ENCODE peak calls at places on chromosomes 6 and 20, in four cellular contexts. E, L, T and G are unnamed samples.

GRCh38 chr6:21800948-21801438 is 207.4 kb downstream of the SOX4 start:
- DNase-seq in E (no peak), L (no peak), T (no peak), G (peak; percentile 43)

GRCh38 chr6:166221040-166221439 is 53.4 kb upstream of the TBXT start:
- DNase-seq in E (no peak), L (no peak), T (no peak), G (no peak)

GRCh38 chr6:13700232-13700631 is 11.4 kb downstream of the RANBP9 start:
- DNase-seq in E (no peak), L (no peak), T (no peak), G (no peak)

GRCh38 chr6:112021911-112022310 is 32.0 kb upstream of the CCN6 start:
- DNase-seq in E (no peak), L (no peak), T (no peak), G (no peak)

GRCh38 chr6:143581835-143582480 is 70.4 kb upstream of the FUCA2 start:
- DNase-seq in E (no peak), L (no peak), T (no peak), G (no peak)

GRCh38 chr6:7164536-7165001 is 56.8 kb downstream of the RREB1 start:
- DNase-seq in E (no peak), L (no peak), T (no peak), G (no peak)

GRCh38 chr20:47379433-47380150 is 23.1 kb upstream of the ZMYND8 start:
- DNase-seq in E (no peak), L (no peak), T (no peak), G (no peak)

GRCh38 chr20:50196896-50197295 is 6.3 kb downstream of the CEBPB start:
- DNase-seq in E (no peak), L (no peak), T (no peak), G (no peak)

GRCh38 chr6:156771047-156771446 is 6.1 kb upstream of the ARID1B start:
- DNase-seq in E (no peak), L (no peak), T (no peak), G (no peak)

GRCh38 chr20:22106308-22106938 is 401.0 kb downstream of the PAX1 start:
- DNase-seq in E (no peak), L (peak; percentile 50), T (no peak), G (no peak)

GRCh38 chr20:22924036-22924737 is 110.9 kb upstream of the SSTR4 start:
- DNase-seq in E (no peak), L (no peak), T (no peak), G (no peak)

GRCh38 chr6:141610741-141611140 is 522.0 kb upstream of the GJE1 start:
- DNase-seq in E (no peak), L (peak; percentile 13), T (no peak), G (no peak)

GRCh38 chr6:93677297-93677965 is 258.1 kb upstream of the EPHA7 start:
- DNase-seq in E (no peak), L (no peak), T (no peak), G (no peak)

GRCh38 chr20:2742934-2743559 is 50.5 kb downstream of the EBF4 start:
- DNase-seq in E (no peak), L (peak; percentile 89), T (no peak), G (peak; percentile 81)

GRCh38 chr20:24450646-24451376 is 18.6 kb upstream of the SYNDIG1 start:
- DNase-seq in E (no peak), L (no peak), T (no peak), G (no peak)

GRCh38 chr20:43820742-43821330 is 93.8 kb upstream of the TOX2 start:
- DNase-seq in E (no peak), L (no peak), T (no peak), G (no peak)

GRCh38 chr20:54772931-54773642 is 297.7 kb downstream of the DOK5 start:
- DNase-seq in E (no peak), L (no peak), T (no peak), G (no peak)

GRCh38 chr6:69064226-69064625 is 429.1 kb downstream of the ADGRB3 start:
- DNase-seq in E (no peak), L (no peak), T (no peak), G (no peak)

GRCh38 chr6:11804706-11805105 is 26.1 kb upstream of the ADTRP start:
- DNase-seq in E (no peak), L (no peak), T (no peak), G (no peak)

GRCh38 chr6:14512246-14512645 is 394.7 kb downstream of the CD83 start:
- DNase-seq in E (no peak), L (no peak), T (no peak), G (no peak)

GRCh38 chr20:3781153-3781910 is at the start of gene SPEF1:
- DNase-seq in E (peak; percentile 86), L (peak; percentile 97), T (no peak), G (peak; percentile 73)

GRCh38 chr20:41483553-41483930 is 116.9 kb upstream of the EMILIN3 start:
- DNase-seq in E (no peak), L (no peak), T (no peak), G (no peak)

GRCh38 chr6:45478235-45478634 is 100.5 kb upstream of the SUPT3H start:
- DNase-seq in E (no peak), L (no peak), T (no peak), G (no peak)

GRCh38 chr6:148053209-148053608 is 289.4 kb upstream of the SASH1 start:
- DNase-seq in E (no peak), L (no peak), T (no peak), G (no peak)

GRCh38 chr20:16445482-16445881 is 127.8 kb downstream of the KIF16B start:
- DNase-seq in E (no peak), L (no peak), T (no peak), G (no peak)

GRCh38 chr6:113458368-113459010 is 398.7 kb upstream of the MARCKS start:
- DNase-seq in E (no peak), L (no peak), T (no peak), G (no peak)

GRCh38 chr20:63750807-63751470 is 11.4 kb downstream of the SLC2A4RG start:
- DNase-seq in E (no peak), L (no peak), T (no peak), G (no peak)

GRCh38 chr20:1293641-1294379 is 27.7 kb downstream of the SNPH start:
- DNase-seq in E (no peak), L (no peak), T (no peak), G (no peak)

GRCh38 chr6:34246563-34247391 is 2.0 kb downstream of the SMIM29 start:
- DNase-seq in E (no peak), L (peak; percentile 49), T (no peak), G (peak; percentile 58)
- TF ChIP-seq CTCF in E (peak; percentile 59), L (peak; percentile 44), T (no peak), G (peak; percentile 39)

GRCh38 chr20:40449144-40449543 is 239.9 kb downstream of the MAFB start:
- DNase-seq in E (no peak), L (no peak), T (no peak), G (no peak)
- TF ChIP-seq CTCF in E (no peak), L (no peak), T (no peak), G (no peak)

GRCh38 chr6:80316655-80317332 is 210.3 kb downstream of the BCKDHB start:
- DNase-seq in E (no peak), L (peak; percentile 61), T (no peak), G (no peak)
- TF ChIP-seq CTCF in E (peak; percentile 21), L (peak; percentile 30), T (no peak), G (no peak)

GRCh38 chr6:109383438-109383940 is 1.2 kb upstream of the CD164 start:
- DNase-seq in E (no peak), L (no peak), T (no peak), G (no peak)
- TF ChIP-seq CTCF in E (no peak), L (no peak), T (no peak), G (no peak)

DNA sequence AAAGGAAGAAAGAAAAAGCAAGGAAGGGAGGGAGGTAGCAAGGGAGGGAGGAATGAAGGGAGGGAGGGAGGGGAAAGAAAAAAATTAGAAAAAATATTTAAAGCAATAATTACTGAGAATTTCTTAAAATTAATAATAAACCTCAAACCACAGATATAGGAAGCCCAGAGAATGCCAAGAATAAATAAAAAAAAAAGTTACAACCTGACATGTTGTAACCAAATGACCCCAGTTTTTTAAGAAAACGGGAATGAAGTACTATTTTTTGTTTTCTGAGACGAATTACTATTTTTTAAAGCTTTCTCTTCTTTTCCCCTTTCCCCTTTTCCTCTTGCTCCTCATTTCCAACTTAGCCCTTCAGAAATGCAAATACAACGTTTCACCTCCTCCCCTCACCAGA is 16.7 kb downstream of the SLC17A1 start:
- DNase-seq in E (no peak), L (no peak), T (no peak), G (no peak)
- TF ChIP-seq CTCF in E (no peak), L (no peak), T (no peak), G (no peak)

GRCh38 chr6:42877695-42878094 is 1.7 kb upstream of the RPL7L1 start:
- DNase-seq in E (no peak), L (no peak), T (no peak), G (no peak)

GRCh38 chr6:42879372-42880239 is at the start of gene RPL7L1:
- DNase-seq in E (peak; percentile 47), L (peak; percentile 89), T (peak; percentile 59), G (peak; percentile 73)
- TF ChIP-seq CTCF in E (no peak), L (peak; percentile 24), T (peak; percentile 19), G (no peak)